ENCODE peak calls at places on chromosomes 2 and 18, in six cellular contexts. Y, P, X, J, A and B are unnamed samples.

GRCh38 chr2:4725618-4726017 is 966.6 kb upstream of the SOX11 start:
- DNase-seq in Y (no peak), P (no peak), X (no peak), J (no peak), A (no peak), B (no peak)

GRCh38 chr2:71824436-71824835 is 323.2 kb downstream of the CYP26B1 start:
- DNase-seq in Y (no peak), P (no peak), X (no peak), J (no peak), A (no peak), B (no peak)

GRCh38 chr18:32920796-32921787 is 148.3 kb upstream of the KLHL14 start:
- DNase-seq in Y (no peak), P (no peak), X (no peak), J (no peak), A (no peak), B (no peak)

GRCh38 chr2:9145752-9146430 is 60.7 kb upstream of the ASAP2 start:
- DNase-seq in Y (no peak), P (no peak), X (no peak), J (no peak), A (no peak), B (no peak)

GRCh38 chr2:238097988-238098853 is 1.9 kb upstream of the ESPNL start:
- DNase-seq in Y (peak), P (no peak), X (no peak), J (peak), A (peak), B (peak)

GRCh38 chr2:74004212-74005182 is 19.8 kb downstream of the TET3 start:
- DNase-seq in Y (no peak), P (no peak), X (no peak), J (no peak), A (no peak), B (no peak)

GRCh38 chr2:123518387-123518786 is 506.7 kb upstream of the CNTNAP5 start:
- DNase-seq in Y (no peak), P (no peak), X (no peak), J (no peak), A (no peak), B (no peak)

GRCh38 chr18:54926593-54927297 is 32.5 kb downstream of the CCDC68 start:
- DNase-seq in Y (no peak), P (no peak), X (no peak), J (no peak), A (no peak), B (no peak)

GRCh38 chr2:48412409-48413259 is 117.3 kb upstream of the STON1 start:
- DNase-seq in Y (no peak), P (no peak), X (no peak), J (no peak), A (peak), B (no peak)

GRCh38 chr2:124025896-124026295 is 809 bp downstream of the CNTNAP5 start:
- DNase-seq in Y (no peak), P (no peak), X (no peak), J (no peak), A (no peak), B (no peak)

DNA sequence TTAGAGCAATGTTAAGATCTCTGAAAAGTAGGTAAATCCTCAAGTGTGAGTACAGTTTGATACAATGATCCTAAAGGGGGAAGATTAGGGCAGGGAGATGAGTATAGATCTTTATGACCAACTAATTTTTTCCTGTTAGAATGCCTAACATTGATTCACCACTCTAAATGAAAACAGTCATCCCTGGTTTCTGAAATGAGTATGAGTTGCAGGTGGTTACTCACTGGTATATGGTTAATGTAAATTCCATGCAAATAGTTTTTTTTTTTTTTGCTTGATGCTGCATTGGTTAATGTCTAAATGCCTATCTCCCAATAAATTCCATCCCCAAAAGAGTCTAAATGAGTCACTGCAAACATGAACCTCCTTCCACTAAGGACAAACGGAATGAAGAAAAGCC is 55.0 kb upstream of the SERPINB2 start:
- DNase-seq in Y (no peak), P (no peak), X (no peak), J (no peak), A (no peak), B (no peak)
- TF ChIP-seq POLR2AphosphoS5 in Y (no peak), P (no peak), X (no peak), J (no peak), A (no peak), B (no peak)

GRCh38 chr18:58361212-58361611 is 267.7 kb downstream of the ALPK2 start:
- DNase-seq in Y (no peak), P (no peak), X (no peak), J (no peak), A (no peak), B (no peak)

GRCh38 chr18:58362829-58363231 is 266.1 kb downstream of the ALPK2 start:
- DNase-seq in Y (no peak), P (no peak), X (no peak), J (no peak), A (no peak), B (no peak)

GRCh38 chr18:58360324-58360723 is 268.6 kb downstream of the ALPK2 start:
- DNase-seq in Y (no peak), P (no peak), X (no peak), J (no peak), A (no peak), B (no peak)

GRCh38 chr18:58363767-58364540 is 264.9 kb downstream of the ALPK2 start:
- DNase-seq in Y (no peak), P (no peak), X (no peak), J (no peak), A (no peak), B (no peak)

DNA sequence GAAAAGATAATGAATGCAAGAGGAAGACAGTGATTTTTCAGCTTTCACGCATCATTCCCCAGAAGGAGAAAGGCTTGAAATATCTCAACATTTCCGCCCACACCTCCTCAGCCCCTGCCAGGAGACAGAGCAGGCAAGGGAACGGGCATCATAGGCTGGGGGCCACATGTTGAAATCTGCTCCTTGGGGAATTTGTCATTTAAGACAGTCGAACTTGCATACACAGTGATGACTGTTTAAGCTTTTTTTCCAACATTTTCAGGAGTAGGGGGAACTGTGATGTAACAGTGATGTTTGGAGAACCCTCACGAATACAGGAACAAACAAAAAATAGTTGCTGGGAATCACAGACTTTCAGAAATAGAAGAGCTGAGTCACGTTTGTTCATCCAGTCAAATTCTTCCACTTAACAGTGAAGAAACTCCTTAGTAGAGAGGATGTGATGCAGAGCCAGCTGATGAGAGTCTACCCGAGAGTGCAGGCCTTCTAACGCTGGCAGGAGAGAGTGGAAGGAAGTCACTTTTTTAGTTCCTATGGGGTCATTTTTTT is 266.8 kb downstream of the ALPK2 start:
- DNase-seq in Y (no peak), P (peak), X (no peak), J (no peak), A (peak), B (no peak)
- TF ChIP-seq POLR2AphosphoS5 in Y (peak), P (peak), X (no peak), J (no peak), A (no peak), B (no peak)

DNA sequence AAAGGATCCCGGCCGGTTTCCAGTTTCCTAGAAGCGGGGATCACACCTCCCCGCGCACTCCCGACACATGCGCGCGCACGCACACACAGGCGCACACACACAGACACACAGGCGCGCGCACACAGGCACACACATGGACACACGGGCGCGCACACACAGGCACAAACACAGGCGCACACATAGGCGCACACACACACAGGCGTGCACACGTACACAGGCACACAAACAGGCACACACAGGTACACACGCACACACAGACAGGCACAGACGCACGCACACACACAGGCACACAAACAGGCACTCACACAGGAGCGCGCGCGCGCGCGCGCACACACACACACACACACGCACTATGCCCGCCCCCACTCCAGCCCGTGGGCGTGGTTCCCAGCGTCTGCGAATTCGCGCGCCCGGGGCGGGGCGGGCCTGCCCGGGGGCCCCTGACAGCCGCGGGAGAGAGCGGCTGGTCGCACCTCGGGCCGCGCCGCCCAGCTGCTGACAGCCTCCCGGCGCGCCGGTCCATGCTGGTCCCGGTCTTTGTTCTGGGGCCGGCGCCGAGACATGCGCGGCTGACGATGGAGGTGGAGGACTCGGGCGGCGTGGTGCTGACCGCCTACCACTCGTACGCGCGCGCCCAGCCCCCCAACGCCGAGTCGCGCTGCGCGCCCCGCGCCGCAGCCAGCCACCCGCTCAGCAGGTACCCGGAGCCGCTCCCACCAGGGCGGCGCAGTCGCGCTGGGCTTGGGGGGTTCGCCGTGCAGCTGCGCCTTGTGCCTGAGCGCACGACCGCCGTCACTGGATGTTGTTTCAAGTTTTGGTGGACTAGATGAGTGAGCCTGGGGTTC is at the start of gene ARHGAP28:
- DNase-seq in Y (peak), P (peak), X (peak), J (no peak), A (peak), B (no peak)
- TF ChIP-seq POLR2AphosphoS5 in Y (peak), P (no peak), X (peak), J (no peak), A (peak), B (peak)

GRCh38 chr2:11669454-11670291 is at the start of gene NTSR2:
- DNase-seq in Y (peak), P (peak), X (no peak), J (no peak), A (peak), B (no peak)
- TF ChIP-seq POLR2AphosphoS5 in Y (peak), P (no peak), X (no peak), J (no peak), A (no peak), B (no peak)